ENCODE peak calls at places on chromosome 19, in four cellular contexts. One of them, this sample, is unnamed.

GRCh38 chr19:54434112-54434861 is 14.7 kb upstream of the LENG8 start:
- DNase-seq in prostate gland: no peak
- DNase-seq in psoas muscle: no peak
- DNase-seq in ovary: no peak
- DNase-seq in this sample: peak; percentile 46

GRCh38 chr19:44993526-44993925 is 7.7 kb upstream of the RELB start:
- DNase-seq in ovary: no peak
- DNase-seq in psoas muscle: no peak
- DNase-seq in prostate gland: no peak
- DNase-seq in this sample: no peak

GRCh38 chr19:44141191-44142013 is at the start of gene ZNF234:
- DNase-seq in ovary: peak; percentile 84
- DNase-seq in psoas muscle: peak; percentile 89
- DNase-seq in prostate gland: peak; percentile 85
- DNase-seq in this sample: peak; percentile 87

GRCh38 chr19:48872182-48872883 is at the start of gene PPP1R15A:
- DNase-seq in psoas muscle: peak; percentile 99
- DNase-seq in ovary: peak; percentile 99
- DNase-seq in prostate gland: peak; percentile 98
- DNase-seq in this sample: peak; percentile 98

GRCh38 chr19:35559281-35559659 is 4.2 kb downstream of the ATP4A start:
- DNase-seq in psoas muscle: no peak
- DNase-seq in prostate gland: no peak
- DNase-seq in ovary: no peak
- DNase-seq in this sample: peak; percentile 50

GRCh38 chr19:35045667-35046300 is 4.3 kb downstream of the HPN start:
- DNase-seq in prostate gland: no peak
- DNase-seq in ovary: peak; percentile 14
- DNase-seq in psoas muscle: no peak
- DNase-seq in this sample: peak; percentile 28

GRCh38 chr19:15269806-15270205 is 37.6 kb upstream of the EPHX3 start:
- DNase-seq in prostate gland: no peak
- DNase-seq in ovary: no peak
- DNase-seq in psoas muscle: no peak
- DNase-seq in this sample: no peak

GRCh38 chr19:44643605-44644390 is at the start of gene PVR:
- DNase-seq in psoas muscle: peak; percentile 87
- DNase-seq in prostate gland: peak; percentile 65
- DNase-seq in ovary: peak; percentile 76
- DNase-seq in this sample: peak; percentile 78

GRCh38 chr19:39193785-39194184 is 3.0 kb upstream of the NCCRP1 start:
- DNase-seq in prostate gland: no peak
- DNase-seq in ovary: no peak
- DNase-seq in psoas muscle: no peak
- DNase-seq in this sample: peak; percentile 91

GRCh38 chr19:46076951-46077814 is 36.4 kb upstream of the IGFL4 start:
- DNase-seq in psoas muscle: no peak
- DNase-seq in ovary: no peak
- DNase-seq in prostate gland: peak; percentile 46
- DNase-seq in this sample: peak; percentile 55

GRCh38 chr19:54616057-54616456 is 14.2 kb upstream of the LILRB1 start:
- DNase-seq in ovary: no peak
- DNase-seq in psoas muscle: no peak
- DNase-seq in prostate gland: no peak
- DNase-seq in this sample: no peak

GRCh38 chr19:58568731-58569130 is 4.4 kb downstream of the MZF1 start:
- DNase-seq in ovary: peak; percentile 17
- DNase-seq in psoas muscle: no peak
- DNase-seq in prostate gland: no peak
- DNase-seq in this sample: peak; percentile 8

GRCh38 chr19:35995655-35995993 is 636 bp downstream of the SDHAF1 start:
- DNase-seq in prostate gland: no peak
- DNase-seq in psoas muscle: peak; percentile 76
- DNase-seq in ovary: peak; percentile 66
- DNase-seq in this sample: peak; percentile 58

GRCh38 chr19:14952767-14953166 is 11.5 kb downstream of the OR7C2 start:
- DNase-seq in prostate gland: no peak
- DNase-seq in psoas muscle: no peak
- DNase-seq in ovary: no peak
- DNase-seq in this sample: no peak

GRCh38 chr19:43525836-43526771 is 897 bp downstream of the ETHE1 start:
- DNase-seq in psoas muscle: peak; percentile 57
- DNase-seq in ovary: peak; percentile 42
- DNase-seq in prostate gland: peak; percentile 24
- DNase-seq in this sample: peak; percentile 42

GRCh38 chr19:38183227-38183914 is 40.7 kb downstream of the DPF1 start:
- DNase-seq in ovary: peak; percentile 57
- DNase-seq in prostate gland: no peak
- DNase-seq in psoas muscle: peak; percentile 67
- DNase-seq in this sample: no peak

GRCh38 chr19:1938071-1938470 is 2.9 kb upstream of the CSNK1G2 start:
- DNase-seq in ovary: no peak
- DNase-seq in psoas muscle: no peak
- DNase-seq in prostate gland: no peak
- DNase-seq in this sample: no peak

GRCh38 chr19:53795019-53795418 is 29.1 kb downstream of the NLRP12 start:
- DNase-seq in ovary: no peak
- DNase-seq in psoas muscle: no peak
- DNase-seq in prostate gland: no peak
- DNase-seq in this sample: no peak

GRCh38 chr19:47057328-47057727 is 8.9 kb upstream of the TMEM160 start:
- DNase-seq in psoas muscle: no peak
- DNase-seq in ovary: no peak
- DNase-seq in prostate gland: no peak
- DNase-seq in this sample: no peak

GRCh38 chr19:10672529-10673150 is 18.5 kb downstream of the ILF3 start:
- DNase-seq in prostate gland: no peak
- DNase-seq in ovary: no peak
- DNase-seq in psoas muscle: no peak
- DNase-seq in this sample: no peak
- H3K36me3 ChIP-seq in prostate gland: no peaks in the 10 kb centered on the region
- H3K36me3 ChIP-seq in ovary: no peaks in the 10 kb centered on the region
- H3K36me3 ChIP-seq in psoas muscle: no peaks in the 10 kb centered on the region
- H3K36me3 ChIP-seq in this sample: peaks cover 5% of the 10 kb centered on the region

DNA sequence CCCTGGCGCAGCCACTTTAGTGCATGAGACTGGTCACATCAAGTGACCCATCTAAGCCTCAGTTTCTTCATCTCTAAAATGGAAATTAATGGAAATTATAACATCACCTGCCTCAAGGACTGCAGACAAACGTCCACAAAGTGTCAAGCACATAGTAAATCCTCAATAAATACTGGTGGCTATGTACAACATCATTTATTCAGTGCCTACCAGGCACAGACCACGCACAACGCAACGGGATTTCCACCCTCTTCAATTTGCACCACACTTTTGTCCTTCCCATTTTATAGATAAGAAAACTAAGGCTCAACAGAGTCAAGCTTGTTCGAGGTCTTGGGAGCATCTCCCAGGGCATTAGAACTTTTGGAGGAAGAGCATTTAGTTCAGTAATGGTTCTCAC is 1.4 kb downstream of the ELAVL1 start:
- DNase-seq in ovary: no peak
- DNase-seq in prostate gland: no peak
- DNase-seq in psoas muscle: no peak
- DNase-seq in this sample: no peak
- H3K4me1 ChIP-seq in ovary: peaks cover 19% of the 10 kb centered on the region
- H3K4me1 ChIP-seq in prostate gland: peaks cover 19% of the 10 kb centered on the region
- H3K4me1 ChIP-seq in psoas muscle: peaks cover 59% of the 10 kb centered on the region
- H3K4me1 ChIP-seq in this sample: peaks cover 53% of the 10 kb centered on the region

DNA sequence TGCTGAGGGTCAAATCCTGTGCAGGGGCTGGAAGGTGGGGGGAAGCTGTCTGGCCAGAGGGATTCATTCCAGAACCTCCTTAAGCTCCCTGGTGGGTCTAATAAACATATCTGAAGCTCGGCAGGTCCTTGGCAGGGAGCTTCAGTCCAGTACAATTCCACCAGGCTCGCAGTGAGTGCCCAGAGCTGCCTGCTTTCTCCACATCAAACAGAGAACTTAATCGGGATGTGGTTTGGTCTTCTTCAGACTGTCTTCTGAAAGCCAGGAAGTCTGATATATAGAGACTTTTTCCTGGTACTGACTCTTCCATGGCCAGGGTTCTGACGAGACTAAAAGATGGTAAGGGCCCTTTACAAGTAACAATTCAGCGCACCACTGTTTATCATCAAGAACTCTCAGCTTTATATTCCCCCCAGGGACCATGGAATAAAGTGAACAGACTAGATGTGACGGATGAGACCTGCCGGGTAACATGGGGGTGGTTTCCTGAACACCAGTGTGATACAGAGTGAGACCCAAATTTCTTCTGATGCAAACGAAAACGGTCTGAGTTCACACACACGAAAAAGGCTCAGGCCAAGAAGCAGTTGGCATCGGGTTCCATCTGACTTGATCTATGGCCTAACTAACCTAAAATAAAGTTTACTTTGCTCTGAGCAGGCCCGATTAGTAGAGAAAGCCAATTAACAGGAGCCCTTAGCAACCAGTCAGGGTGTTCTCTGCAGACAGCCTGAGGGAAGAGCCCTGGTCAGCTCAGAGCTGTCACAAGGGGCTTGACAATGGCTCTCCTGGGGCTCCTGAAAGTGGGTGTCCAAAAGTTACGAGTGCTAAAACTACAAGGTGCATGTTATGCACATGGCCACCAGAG is 29.0 kb downstream of the RANBP3 start:
- DNase-seq in ovary: no peak
- DNase-seq in psoas muscle: no peak
- DNase-seq in prostate gland: no peak
- DNase-seq in this sample: no peak
- H3K4me3 ChIP-seq in ovary: no peak overlapping the region
- H3K4me3 ChIP-seq in psoas muscle: no peak overlapping the region
- H3K4me3 ChIP-seq in prostate gland: no peak overlapping the region
- H3K4me3 ChIP-seq in this sample: no peak overlapping the region

GRCh38 chr19:7468840-7469239 is 20.0 kb downstream of the PEX11G start:
- DNase-seq in prostate gland: no peak
- DNase-seq in psoas muscle: no peak
- DNase-seq in ovary: no peak
- DNase-seq in this sample: no peak
- H3K36me3 ChIP-seq in prostate gland: peaks cover 32% of the 10 kb centered on the region
- H3K36me3 ChIP-seq in psoas muscle: no peaks in the 10 kb centered on the region
- H3K36me3 ChIP-seq in ovary: no peaks in the 10 kb centered on the region
- H3K36me3 ChIP-seq in this sample: peaks cover 12% of the 10 kb centered on the region

DNA sequence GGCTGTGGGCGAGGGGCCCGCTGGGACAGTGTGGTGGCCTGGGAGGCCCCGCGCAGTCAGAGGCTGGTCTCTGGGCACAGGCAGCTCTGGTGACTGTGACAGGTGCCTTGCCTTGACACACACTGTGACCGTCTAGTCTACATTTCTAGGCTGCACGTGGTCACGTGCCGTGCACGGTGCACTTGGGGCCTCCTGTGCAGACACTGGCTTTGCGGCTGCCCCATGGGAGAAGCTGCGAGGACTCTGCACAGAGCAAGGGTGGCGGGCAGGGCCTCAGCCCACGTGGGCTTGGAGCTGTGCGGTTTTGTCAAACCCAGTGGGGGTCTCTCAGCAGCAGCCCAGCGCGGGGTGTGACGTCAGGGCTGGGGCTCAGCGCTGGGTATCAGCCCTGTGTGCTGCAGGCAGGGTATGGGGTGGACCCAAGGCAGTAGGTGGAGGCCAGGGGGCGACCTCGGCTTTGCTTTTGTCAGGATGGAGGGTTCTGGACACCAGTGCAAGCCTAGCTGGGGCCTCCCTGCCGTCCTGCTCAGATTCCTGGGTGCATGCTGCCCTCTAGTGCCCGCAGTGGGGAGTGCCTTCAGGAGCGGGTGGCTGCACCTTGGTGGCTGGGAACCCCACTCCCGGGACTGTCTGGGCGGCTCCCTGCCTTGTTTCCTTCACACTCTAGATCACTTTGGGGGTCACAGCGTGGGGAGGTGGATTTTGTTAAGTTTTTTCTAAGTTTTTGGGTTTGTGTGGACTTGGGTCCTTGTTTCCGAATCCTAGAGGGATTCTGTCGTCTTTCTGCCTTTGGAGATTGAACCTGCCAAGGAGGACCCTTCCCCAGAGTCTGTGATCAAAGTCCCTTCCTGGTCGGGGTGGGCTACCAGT is 62.6 kb downstream of the KDM4B start:
- DNase-seq in ovary: peak; percentile 87
- DNase-seq in psoas muscle: peak; percentile 91
- DNase-seq in prostate gland: peak; percentile 79
- DNase-seq in this sample: peak; percentile 86
- H3K4me1 ChIP-seq in ovary: peaks cover 25% of the 10 kb centered on the region
- H3K4me1 ChIP-seq in psoas muscle: peaks cover 37% of the 10 kb centered on the region
- H3K4me1 ChIP-seq in prostate gland: peaks cover 27% of the 10 kb centered on the region
- H3K4me1 ChIP-seq in this sample: peaks cover 16% of the 10 kb centered on the region

DNA sequence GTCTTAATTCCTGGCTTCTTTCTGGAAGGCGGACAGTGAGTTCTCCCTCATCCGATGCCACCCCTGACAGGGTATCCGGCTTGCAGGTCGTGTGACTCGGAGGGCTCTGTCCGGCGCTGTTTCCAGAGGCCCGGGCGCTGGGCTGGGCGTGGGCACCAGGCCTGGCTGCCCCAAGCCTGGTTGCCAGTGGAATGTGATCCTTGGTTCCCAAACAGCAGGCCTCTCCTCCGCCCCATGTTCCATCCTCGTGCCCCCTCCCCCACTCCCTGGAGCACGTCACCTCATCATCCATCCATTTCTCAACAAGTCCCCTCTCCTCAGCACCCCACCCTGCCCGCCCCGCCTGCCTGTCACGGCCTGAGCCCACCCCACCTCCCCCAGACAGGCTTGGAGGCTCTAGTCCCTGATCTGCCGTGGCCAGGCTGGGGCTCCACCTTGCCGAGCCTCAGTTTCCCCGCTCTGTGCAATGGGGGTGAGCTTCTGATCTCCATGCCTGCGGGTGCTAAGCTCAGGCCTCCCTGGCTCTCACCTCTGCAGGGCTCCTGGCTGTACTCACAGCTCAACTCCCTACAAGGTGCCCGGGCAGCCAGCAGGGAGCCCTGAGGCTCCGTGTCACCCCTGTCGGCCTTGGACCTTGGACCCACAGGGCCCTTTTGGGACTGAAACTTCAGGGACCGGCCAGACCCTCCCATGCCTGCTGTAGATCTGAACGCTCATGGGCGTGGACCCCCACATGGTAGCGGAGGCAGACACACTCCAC is 2.3 kb downstream of the TBXA2R start:
- DNase-seq in psoas muscle: no peak
- DNase-seq in ovary: peak; percentile 24
- DNase-seq in prostate gland: no peak
- DNase-seq in this sample: no peak
- H3K4me3 ChIP-seq in psoas muscle: peak overlapping the region; percentile 62
- H3K4me3 ChIP-seq in ovary: no peak overlapping the region
- H3K4me3 ChIP-seq in prostate gland: no peak overlapping the region
- H3K4me3 ChIP-seq in this sample: no peak overlapping the region